ENCODE peak calls at places on chromosomes 1 and 21, in four cellular contexts. One of them, this sample, is unnamed.

GRCh38 chr1:162136760-162137537 is 67.5 kb downstream of the NOS1AP start:
- DNase-seq in transverse colon: no peak
- DNase-seq in pancreas: no peak
- DNase-seq in heart left ventricle: no peak
- DNase-seq in this sample: peak; percentile 69

GRCh38 chr1:156813298-156813697 is 3.4 kb downstream of the SH2D2A start:
- DNase-seq in transverse colon: no peak
- DNase-seq in pancreas: no peak
- DNase-seq in heart left ventricle: no peak
- DNase-seq in this sample: no peak

GRCh38 chr1:113747376-113747775 is 11.9 kb downstream of the PHTF1 start:
- DNase-seq in transverse colon: no peak
- DNase-seq in pancreas: no peak
- DNase-seq in heart left ventricle: no peak
- DNase-seq in this sample: no peak

GRCh38 chr1:169595764-169596711 is 9.8 kb upstream of the F5 start:
- DNase-seq in transverse colon: no peak
- DNase-seq in pancreas: no peak
- DNase-seq in heart left ventricle: no peak
- DNase-seq in this sample: peak; percentile 23

GRCh38 chr1:147504801-147505303 is 36.4 kb upstream of the BCL9 start:
- DNase-seq in transverse colon: no peak
- DNase-seq in pancreas: no peak
- DNase-seq in heart left ventricle: no peak
- DNase-seq in this sample: no peak

GRCh38 chr1:156060937-156061636 is at the start of gene RAB25:
- DNase-seq in transverse colon: peak; percentile 89
- DNase-seq in pancreas: peak; percentile 90
- DNase-seq in heart left ventricle: peak; percentile 13
- DNase-seq in this sample: no peak

GRCh38 chr1:8104278-8105236 is 78.4 kb upstream of the ERRFI1 start:
- DNase-seq in transverse colon: no peak
- DNase-seq in pancreas: no peak
- DNase-seq in heart left ventricle: no peak
- DNase-seq in this sample: no peak

GRCh38 chr1:201912832-201913231 is 24.1 kb downstream of the SHISA4 start:
- DNase-seq in transverse colon: peak; percentile 38
- DNase-seq in pancreas: no peak
- DNase-seq in heart left ventricle: no peak
- DNase-seq in this sample: no peak

GRCh38 chr1:169701261-169701802 is 10.1 kb downstream of the SELL start:
- DNase-seq in transverse colon: no peak
- DNase-seq in pancreas: no peak
- DNase-seq in heart left ventricle: no peak
- DNase-seq in this sample: no peak

GRCh38 chr1:39852214-39852791 is 31.0 kb downstream of the TRIT1 start:
- DNase-seq in transverse colon: no peak
- DNase-seq in pancreas: no peak
- DNase-seq in heart left ventricle: no peak
- DNase-seq in this sample: no peak

GRCh38 chr1:117138556-117138955 is 17.0 kb upstream of the TRIM45 start:
- DNase-seq in transverse colon: no peak
- DNase-seq in pancreas: no peak
- DNase-seq in heart left ventricle: no peak
- DNase-seq in this sample: no peak

GRCh38 chr1:48697066-48697707 is 79.5 kb downstream of the BEND5 start:
- DNase-seq in transverse colon: peak; percentile 63
- DNase-seq in pancreas: peak; percentile 14
- DNase-seq in heart left ventricle: no peak
- DNase-seq in this sample: no peak

GRCh38 chr1:63799810-63800209 is 26.0 kb downstream of the ROR1 start:
- DNase-seq in transverse colon: no peak
- DNase-seq in pancreas: no peak
- DNase-seq in heart left ventricle: no peak
- DNase-seq in this sample: no peak

GRCh38 chr1:202575906-202576653 is 134.2 kb downstream of the SYT2 start:
- DNase-seq in transverse colon: no peak
- DNase-seq in pancreas: no peak
- DNase-seq in heart left ventricle: no peak
- DNase-seq in this sample: no peak

GRCh38 chr21:31874817-31875216 is 2.0 kb downstream of the HUNK start:
- DNase-seq in transverse colon: peak; percentile 26
- DNase-seq in pancreas: peak; percentile 79
- DNase-seq in heart left ventricle: no peak
- DNase-seq in this sample: no peak
- H3K4me3 ChIP-seq in transverse colon: peak overlapping the region; percentile 74
- H3K4me3 ChIP-seq in pancreas: peak overlapping the region; percentile 71
- H3K4me3 ChIP-seq in heart left ventricle: no peak overlapping the region
- H3K4me3 ChIP-seq in this sample: no peak overlapping the region

DNA sequence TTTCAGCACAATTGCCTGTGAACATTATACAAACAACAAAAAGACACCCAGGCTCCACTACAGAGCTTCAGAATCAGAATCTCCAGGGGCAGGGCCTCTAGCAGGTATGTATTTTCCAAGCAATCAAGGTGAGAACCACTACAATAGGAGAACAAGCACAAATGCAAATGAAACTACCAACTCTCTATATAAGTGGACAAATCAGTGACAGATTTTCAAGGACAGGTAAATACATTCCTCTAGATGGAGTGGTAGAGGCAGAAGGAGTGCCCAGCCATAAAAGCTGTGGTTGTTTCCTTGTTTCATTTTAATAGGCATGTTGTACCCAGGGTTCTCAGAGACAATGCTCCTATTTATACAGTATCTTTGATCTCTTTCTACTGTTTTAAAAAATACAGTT is 20.1 kb upstream of the CCDC17 start:
- DNase-seq in transverse colon: peak; percentile 40
- DNase-seq in pancreas: no peak
- DNase-seq in heart left ventricle: no peak
- DNase-seq in this sample: peak; percentile 4
- TF ChIP-seq CTCF in transverse colon: peak; percentile 23
- TF ChIP-seq CTCF in pancreas: no peak
- TF ChIP-seq CTCF in heart left ventricle: no peak
- TF ChIP-seq CTCF in this sample: peak; percentile 37

GRCh38 chr1:44408181-44409018 is 3.3 kb downstream of the RNF220 start:
- DNase-seq in transverse colon: no peak
- DNase-seq in pancreas: no peak
- DNase-seq in heart left ventricle: no peak
- DNase-seq in this sample: no peak
- H3K27me3 ChIP-seq in transverse colon: peaks cover 100% of the 10 kb centered on the region
- H3K27me3 ChIP-seq in pancreas: peaks cover 18% of the 10 kb centered on the region
- H3K27me3 ChIP-seq in heart left ventricle: peaks cover 53% of the 10 kb centered on the region
- H3K27me3 ChIP-seq in this sample: peaks cover 80% of the 10 kb centered on the region

DNA sequence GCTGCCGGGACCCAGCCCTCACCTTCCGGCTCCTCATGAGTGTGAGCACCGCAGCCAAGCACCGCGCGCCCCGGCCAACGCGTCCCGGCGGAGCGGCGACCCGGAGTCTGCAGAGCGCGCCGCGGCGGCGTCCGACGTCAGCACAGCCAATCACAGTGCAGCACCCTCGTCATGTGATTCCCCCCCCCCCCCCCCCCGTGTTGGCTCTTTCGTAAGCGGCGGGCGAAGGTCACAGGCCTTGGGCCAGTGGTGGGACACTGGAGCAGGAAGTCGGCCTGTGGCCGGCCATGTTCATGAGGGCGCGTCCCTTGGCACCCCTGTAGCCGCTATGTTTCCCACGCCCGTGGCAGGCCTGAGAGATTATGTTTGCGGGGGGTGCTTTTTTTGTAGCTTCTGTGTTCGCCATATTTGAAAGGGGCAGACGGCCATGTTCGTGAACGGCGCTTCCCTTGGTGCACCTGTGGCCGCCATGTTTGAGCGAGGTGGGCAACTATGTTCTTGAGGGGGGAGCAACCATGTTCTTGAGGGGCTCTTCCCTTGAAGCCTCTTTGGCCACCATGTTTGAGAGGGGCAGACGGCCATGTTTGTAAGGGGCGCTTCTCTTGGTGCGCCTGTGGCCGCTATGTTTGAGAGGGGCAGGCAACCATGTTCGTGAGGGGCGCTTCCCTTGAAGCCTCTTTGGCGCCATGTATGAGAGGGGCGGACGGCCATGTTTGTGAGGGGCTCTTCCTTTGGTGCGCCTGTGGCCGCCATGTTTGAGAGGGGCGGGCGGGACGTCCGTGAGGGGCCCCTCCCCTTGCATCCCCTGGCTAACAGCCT is at the start of gene C1orf174:
- DNase-seq in transverse colon: peak; percentile 96
- DNase-seq in pancreas: peak; percentile 95
- DNase-seq in heart left ventricle: peak; percentile 96
- DNase-seq in this sample: peak; percentile 88
- H3K4me3 ChIP-seq in transverse colon: peak within 1 kb of the TSS; percentile 90
- H3K4me3 ChIP-seq in pancreas: peak within 1 kb of the TSS; percentile 77
- H3K4me3 ChIP-seq in heart left ventricle: peak within 1 kb of the TSS; percentile 79
- H3K4me3 ChIP-seq in this sample: peak within 1 kb of the TSS; percentile 81

DNA sequence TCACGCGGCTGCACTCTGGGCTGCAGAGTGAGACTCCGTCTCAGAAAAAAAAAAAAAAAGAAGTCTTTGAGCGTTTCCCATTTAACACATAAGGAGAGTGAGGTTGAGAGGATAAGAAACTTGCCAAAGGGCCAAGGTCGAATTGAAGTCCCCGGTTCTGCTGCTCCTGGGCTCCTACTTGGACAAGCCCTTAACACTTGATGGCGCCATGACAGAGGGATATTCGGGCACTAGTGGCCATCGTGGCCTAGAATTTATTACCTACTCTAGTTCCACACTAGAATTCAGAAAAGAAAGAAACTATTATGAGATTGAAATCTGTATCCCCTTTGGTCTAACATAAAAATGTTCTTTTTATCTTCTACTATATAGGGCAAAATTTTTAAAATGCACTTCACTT is 65.7 kb upstream of the NEK2 start:
- DNase-seq in transverse colon: no peak
- DNase-seq in pancreas: no peak
- DNase-seq in heart left ventricle: no peak
- DNase-seq in this sample: no peak
- TF ChIP-seq CTCF in transverse colon: no peak
- TF ChIP-seq CTCF in pancreas: no peak
- TF ChIP-seq CTCF in heart left ventricle: no peak
- TF ChIP-seq CTCF in this sample: no peak

DNA sequence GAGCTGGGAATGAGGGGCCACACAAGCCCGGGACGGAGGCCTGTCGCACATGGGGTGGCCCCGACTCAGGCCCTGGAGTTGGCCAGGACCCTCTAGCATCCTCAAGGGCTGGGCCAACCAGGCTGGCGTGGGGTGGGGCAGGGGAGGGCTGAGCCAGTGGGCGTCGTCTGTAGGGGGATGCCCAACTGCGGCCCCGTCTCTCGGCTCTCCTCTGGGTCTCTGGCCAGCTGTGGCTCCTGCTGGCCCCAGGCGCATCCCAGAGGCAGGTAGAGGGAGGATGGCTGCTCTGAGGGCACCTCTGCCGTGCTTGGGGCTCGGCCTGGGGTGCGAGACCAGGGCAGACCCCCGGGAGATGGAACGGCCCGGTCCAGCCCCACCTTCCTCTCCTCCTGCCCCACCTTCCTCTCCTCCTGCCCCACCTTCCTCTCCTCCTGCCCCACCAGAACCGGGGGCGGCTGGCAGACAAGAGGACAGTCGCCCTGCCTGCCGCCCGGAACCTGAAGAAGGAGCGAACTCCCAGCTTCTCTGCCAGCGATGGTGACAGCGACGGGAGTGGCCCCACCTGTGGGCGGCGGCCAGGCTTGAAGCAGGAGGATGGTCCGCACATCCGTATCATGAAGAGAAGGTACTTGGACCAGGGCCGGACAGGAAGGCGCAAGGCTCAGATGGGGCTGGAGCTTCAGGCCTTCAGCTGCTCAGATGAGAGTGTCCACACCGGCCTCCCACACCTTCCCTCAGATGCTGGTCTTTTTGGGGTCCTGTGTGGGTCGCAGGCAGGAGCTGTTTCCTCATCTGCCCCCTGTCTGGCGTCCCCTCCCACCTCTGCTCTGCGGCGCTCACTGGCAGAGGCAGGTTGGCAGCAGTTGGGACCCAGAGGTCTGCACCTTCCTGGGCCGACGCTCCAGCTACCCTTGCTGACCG is 6.2 kb downstream of the SAMD11 start:
- DNase-seq in transverse colon: no peak
- DNase-seq in pancreas: no peak
- DNase-seq in heart left ventricle: no peak
- DNase-seq in this sample: no peak
- H3K27me3 ChIP-seq in transverse colon: peaks cover 91% of the 10 kb centered on the region
- H3K27me3 ChIP-seq in pancreas: no peaks in the 10 kb centered on the region
- H3K27me3 ChIP-seq in heart left ventricle: peaks cover 13% of the 10 kb centered on the region
- H3K27me3 ChIP-seq in this sample: peaks cover 83% of the 10 kb centered on the region

DNA sequence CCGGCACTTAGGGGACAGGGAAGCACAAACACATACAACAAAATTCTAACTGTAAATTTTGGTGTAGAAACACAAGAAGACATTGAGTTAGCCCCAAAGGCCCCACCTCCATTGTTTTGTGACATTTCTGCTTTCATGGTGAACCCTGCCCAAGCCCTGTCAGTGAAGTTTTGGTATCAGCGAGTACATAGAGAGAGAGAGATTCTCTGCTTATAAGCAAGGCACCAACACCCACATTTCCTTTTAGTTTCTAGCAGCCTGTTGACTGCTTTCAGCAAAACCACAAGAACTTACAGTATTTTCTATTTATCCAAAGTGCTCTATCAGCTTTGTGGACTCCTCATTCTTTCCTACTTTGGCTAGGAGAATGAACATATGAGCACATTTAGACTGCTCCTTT is 24.0 kb downstream of the ZNF124 start:
- DNase-seq in transverse colon: no peak
- DNase-seq in pancreas: no peak
- DNase-seq in heart left ventricle: no peak
- DNase-seq in this sample: no peak
- H3K4me3 ChIP-seq in transverse colon: no peak overlapping the region
- H3K4me3 ChIP-seq in pancreas: no peak overlapping the region
- H3K4me3 ChIP-seq in heart left ventricle: no peak overlapping the region
- H3K4me3 ChIP-seq in this sample: no peak overlapping the region